ENCODE peak calls at places on chromosomes 3 and 15, in six cellular contexts. Q, O, V, Y, T and S are unnamed samples.

GRCh38 chr15:77456746-77457618 is 36.3 kb downstream of the HMG20A start:
- DNase-seq in Q (no peak), O (no peak), V (no peak), Y (no peak), T (no peak), S (no peak)

GRCh38 chr3:111749171-111750170 is 109.6 kb upstream of the PHLDB2 start:
- DNase-seq in Q (no peak), O (no peak), V (no peak), Y (no peak), T (no peak), S (no peak)

GRCh38 chr15:52256930-52257733 is 38.5 kb downstream of the MYO5C start:
- DNase-seq in Q (no peak), O (no peak), V (peak; percentile 50), Y (no peak), T (no peak), S (no peak)

GRCh38 chr15:23518104-23518503 is 47.4 kb upstream of the MKRN3 start:
- DNase-seq in Q (no peak), O (no peak), V (no peak), Y (no peak), T (no peak), S (no peak)

GRCh38 chr15:31487811-31488436 is 161.3 kb downstream of the KLF13 start:
- DNase-seq in Q (no peak), O (peak; percentile 46), V (peak; percentile 60), Y (no peak), T (no peak), S (peak; percentile 73)

GRCh38 chr3:136955813-136956212 is 2.0 kb upstream of the IL20RB start:
- DNase-seq in Q (peak; percentile 69), O (peak; percentile 84), V (no peak), Y (peak; percentile 51), T (no peak), S (no peak)

GRCh38 chr15:70337292-70338186 is 239.8 kb upstream of the TLE3 start:
- DNase-seq in Q (no peak), O (peak; percentile 37), V (no peak), Y (no peak), T (no peak), S (no peak)

GRCh38 chr3:13801361-13802214 is 78.3 kb downstream of the WNT7A start:
- DNase-seq in Q (no peak), O (no peak), V (no peak), Y (no peak), T (no peak), S (no peak)

GRCh38 chr3:71225951-71226564 is 357.5 kb downstream of the FOXP1 start:
- DNase-seq in Q (no peak), O (no peak), V (no peak), Y (no peak), T (no peak), S (no peak)

GRCh38 chr3:31369637-31370036 is 163.1 kb upstream of the STT3B start:
- DNase-seq in Q (no peak), O (no peak), V (no peak), Y (no peak), T (no peak), S (no peak)

GRCh38 chr3:13419356-13420050 is 619 bp downstream of the NUP210 start:
- DNase-seq in Q (peak; percentile 71), O (peak; percentile 74), V (peak; percentile 63), Y (no peak), T (no peak), S (peak; percentile 76)

GRCh38 chr15:44535509-44536297 is 1.2 kb upstream of the EIF3J start:
- DNase-seq in Q (peak; percentile 64), O (peak; percentile 55), V (peak; percentile 57), Y (no peak), T (no peak), S (peak; percentile 26)

GRCh38 chr3:36178018-36178417 is 202.3 kb upstream of the STAC start:
- DNase-seq in Q (no peak), O (no peak), V (no peak), Y (no peak), T (no peak), S (no peak)

GRCh38 chr3:9947025-9947995 is 4.9 kb downstream of the PRRT3 start:
- DNase-seq in Q (peak; percentile 86), O (peak; percentile 75), V (no peak), Y (no peak), T (peak; percentile 31), S (no peak)

GRCh38 chr15:68821898-68822380 is 1.2 kb upstream of the ANP32A start:
- DNase-seq in Q (no peak), O (no peak), V (peak; percentile 52), Y (no peak), T (no peak), S (peak; percentile 37)

GRCh38 chr15:78943692-78944091 is 1.2 kb downstream of the CTSH start:
- DNase-seq in Q (peak; percentile 67), O (no peak), V (no peak), Y (no peak), T (no peak), S (no peak)

GRCh38 chr3:162521669-162522068 is 1025.1 kb downstream of the OTOL1 start:
- DNase-seq in Q (no peak), O (no peak), V (no peak), Y (no peak), T (no peak), S (no peak)

GRCh38 chr15:89912145-89912673 is 543 bp downstream of the ARPIN start:
- DNase-seq in Q (peak; percentile 51), O (peak; percentile 70), V (no peak), Y (no peak), T (no peak), S (no peak)

GRCh38 chr15:56393277-56393676 is 28.1 kb downstream of the TEX9 start:
- DNase-seq in Q (no peak), O (no peak), V (no peak), Y (no peak), T (no peak), S (no peak)

GRCh38 chr3:58241321-58242044 is 3.9 kb downstream of the ABHD6 start:
- DNase-seq in Q (no peak), O (no peak), V (no peak), Y (no peak), T (no peak), S (no peak)

GRCh38 chr3:123318374-123318773 is 116.6 kb downstream of the SEC22A start:
- DNase-seq in Q (no peak), O (no peak), V (no peak), Y (no peak), T (no peak), S (no peak)

GRCh38 chr3:110069641-110070538 is 732.5 kb upstream of the DPPA4 start:
- DNase-seq in Q (peak; percentile 46), O (no peak), V (no peak), Y (no peak), T (no peak), S (no peak)

GRCh38 chr15:60703196-60703933 is 224.4 kb upstream of the ICE2 start:
- DNase-seq in Q (no peak), O (no peak), V (no peak), Y (no peak), T (no peak), S (no peak)

GRCh38 chr3:132773071-132773619 is 50.9 kb upstream of the NPHP3 start:
- DNase-seq in Q (no peak), O (no peak), V (peak; percentile 2), Y (no peak), T (no peak), S (no peak)

GRCh38 chr15:71790081-71790480 is 20.3 kb upstream of the NR2E3 start:
- DNase-seq in Q (peak; percentile 69), O (peak; percentile 73), V (no peak), Y (no peak), T (no peak), S (no peak)

GRCh38 chr3:12345141-12345561 is 56.3 kb downstream of the PPARG start:
- DNase-seq in Q (no peak), O (no peak), V (no peak), Y (peak; percentile 39), T (no peak), S (no peak)

GRCh38 chr15:58517252-58517681 is 85.5 kb downstream of the LIPC start:
- DNase-seq in Q (no peak), O (no peak), V (peak; percentile 41), Y (no peak), T (no peak), S (no peak)

GRCh38 chr15:80584561-80584964 is 110.5 kb upstream of the ABHD17C start:
- DNase-seq in Q (no peak), O (peak; percentile 25), V (no peak), Y (no peak), T (no peak), S (no peak)

GRCh38 chr15:48076454-48076853 is 44.3 kb upstream of the SLC24A5 start:
- DNase-seq in Q (no peak), O (no peak), V (no peak), Y (no peak), T (no peak), S (no peak)

DNA sequence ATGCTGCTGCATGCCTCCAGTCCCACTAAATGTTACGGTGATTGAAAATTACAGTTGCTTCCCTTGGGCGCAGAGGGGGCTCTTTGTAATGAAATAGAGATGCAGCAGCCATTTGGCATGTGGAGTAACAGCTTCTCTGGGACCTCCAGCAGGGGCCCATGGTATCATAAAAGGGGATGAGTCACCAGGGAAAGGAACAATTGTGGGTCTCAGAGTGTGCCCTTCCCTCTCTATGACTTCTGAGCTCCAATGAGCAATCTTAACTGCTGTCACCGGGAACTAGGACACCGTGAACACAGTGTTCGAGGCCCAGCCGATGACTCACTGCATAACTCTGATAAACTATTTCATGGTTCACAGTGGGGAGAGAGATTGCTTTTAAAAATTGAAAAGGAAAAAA is 164.8 kb upstream of the NUDT16 start:
- DNase-seq in Q (peak; percentile 72), O (peak; percentile 54), V (no peak), Y (no peak), T (no peak), S (no peak)
- TF ChIP-seq CTCF in Q (no peak), O (no peak), V (no peak), Y (no peak), T (no peak), S (no peak)

GRCh38 chr15:74632601-74633000 is 17.0 kb downstream of the CLK3 start:
- DNase-seq in Q (no peak), O (no peak), V (no peak), Y (no peak), T (no peak), S (no peak)
- TF ChIP-seq CTCF in Q (no peak), O (no peak), V (no peak), Y (no peak), T (no peak), S (no peak)

DNA sequence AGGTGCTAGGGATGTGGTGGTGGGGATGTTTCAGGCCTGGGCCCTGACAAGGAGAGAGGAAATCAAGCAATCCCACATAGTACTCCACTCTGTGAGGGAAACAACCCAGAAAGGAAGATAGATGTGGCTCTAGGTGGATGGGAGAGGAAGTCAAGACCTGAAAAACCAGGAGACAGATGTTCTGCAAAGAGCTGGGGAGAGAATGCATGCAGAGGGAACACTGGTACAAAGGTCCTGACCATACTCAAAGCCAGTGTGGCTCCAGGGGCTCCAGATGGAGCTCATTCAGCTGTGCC is 15.7 kb upstream of the VILL start:
- DNase-seq in Q (no peak), O (no peak), V (no peak), Y (no peak), T (no peak), S (no peak)
- TF ChIP-seq CTCF in Q (no peak), O (no peak), V (no peak), Y (peak; percentile 62), T (peak; percentile 4), S (no peak)

DNA sequence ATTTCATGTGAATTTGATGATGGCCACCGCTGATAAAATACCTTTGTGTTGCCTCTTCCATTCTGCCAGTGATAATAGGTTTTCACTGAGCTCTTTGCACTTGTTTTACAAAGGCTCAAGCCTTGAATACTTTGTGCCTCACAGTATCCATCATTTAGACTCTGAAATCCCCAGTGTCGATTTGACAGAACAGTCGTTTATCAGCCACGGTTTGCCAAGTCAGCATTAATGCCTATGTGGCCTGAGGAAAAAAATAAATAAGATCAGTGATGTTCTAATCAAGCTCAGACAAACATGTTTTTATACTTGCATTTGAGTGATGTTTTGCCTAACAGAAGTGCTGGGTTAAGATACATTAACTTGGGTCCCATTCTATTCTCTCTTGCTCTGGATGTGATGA is 399.1 kb downstream of the RBMS3 start:
- DNase-seq in Q (no peak), O (no peak), V (no peak), Y (no peak), T (no peak), S (no peak)
- TF ChIP-seq CTCF in Q (no peak), O (no peak), V (no peak), Y (no peak), T (no peak), S (no peak)